ENCODE peak calls at places on chromosomes 6 and 20, in eight cellular contexts. L is Right ventricle myocardium inferior, K is heart left ventricle, V is SHP77, U is GM04503, I is NCI-H1417, T is fibroblast of the aortic adventitia, D is germinal center. Y is an unnamed sample.

GRCh38 chr20:49811825-49812462 is 684 bp upstream of the SLC9A8 start:
- DNase-seq in L (no peak), K (no peak), V (no peak), U (no peak), I (no peak), T (peak), D (no peak), Y (peak)

GRCh38 chr6:107466062-107466461 is 6.7 kb upstream of the PDSS2 start:
- DNase-seq in L (no peak), K (no peak), V (no peak), U (no peak), I (no peak), T (no peak), D (no peak), Y (no peak)

GRCh38 chr6:163946437-163946836 is 531.9 kb downstream of the QKI start:
- DNase-seq in L (no peak), K (no peak), V (no peak), U (no peak), I (no peak), T (no peak), D (no peak), Y (no peak)

GRCh38 chr20:25249198-25249931 is 1.5 kb downstream of the PYGB start:
- DNase-seq in L (no peak), K (no peak), V (no peak), U (no peak), I (no peak), T (peak), D (no peak), Y (peak)

GRCh38 chr20:50913976-50914375 is 17.3 kb downstream of the ADNP start:
- DNase-seq in L (no peak), K (no peak), V (no peak), U (no peak), I (peak), T (peak), D (no peak), Y (peak)

GRCh38 chr6:56076033-56076432 is 171.3 kb downstream of the COL21A1 start:
- DNase-seq in L (no peak), K (no peak), V (no peak), U (no peak), I (no peak), T (no peak), D (no peak), Y (no peak)

GRCh38 chr20:63890201-63890576 is 4.7 kb upstream of the DNAJC5 start:
- DNase-seq in L (no peak), K (no peak), V (no peak), U (no peak), I (no peak), T (no peak), D (no peak), Y (no peak)

GRCh38 chr20:47574616-47575401 is 73.1 kb downstream of the NCOA3 start:
- DNase-seq in L (no peak), K (no peak), V (peak), U (no peak), I (no peak), T (no peak), D (peak), Y (peak)

GRCh38 chr20:5080384-5080877 is 39.3 kb downstream of the PCNA start:
- DNase-seq in L (peak), K (peak), V (no peak), U (peak), I (no peak), T (peak), D (peak), Y (no peak)

GRCh38 chr20:11454966-11455799 is 462.5 kb upstream of the BTBD3 start:
- DNase-seq in L (no peak), K (peak), V (no peak), U (peak), I (no peak), T (peak), D (no peak), Y (peak)

GRCh38 chr6:40542175-40542764 is 44.9 kb downstream of the LRFN2 start:
- DNase-seq in L (no peak), K (no peak), V (no peak), U (no peak), I (no peak), T (no peak), D (no peak), Y (no peak)

GRCh38 chr6:132961122-132961521 is 146.8 kb downstream of the RPS12 start:
- DNase-seq in L (no peak), K (no peak), V (no peak), U (peak), I (no peak), T (peak), D (no peak), Y (peak)

Y was measured in endothelial cell of umbilical vein.